ENCODE peak calls at places on chromosome 13, in four cellular contexts. X, L, V and B are unnamed samples.

GRCh38 chr13:27625839-27626238 is 4.1 kb downstream of the POLR1D start:
- DNase-seq in X (no peak), L (no peak), V (no peak), B (no peak)

GRCh38 chr13:32415019-32415418 is 12.9 kb downstream of the N4BP2L1 start:
- DNase-seq in X (no peak), L (no peak), V (no peak), B (peak)

GRCh38 chr13:48043789-48044503 is 6.4 kb downstream of the NUDT15 start:
- DNase-seq in X (peak), L (no peak), V (peak), B (no peak)

GRCh38 chr13:111406636-111407035 is 86.2 kb downstream of the TEX29 start:
- DNase-seq in X (no peak), L (no peak), V (no peak), B (no peak)

GRCh38 chr13:35617420-35617819 is 140.9 kb upstream of the MAB21L1 start:
- DNase-seq in X (no peak), L (no peak), V (no peak), B (no peak)

GRCh38 chr13:30790592-30790991 is 55.2 kb downstream of the ALOX5AP start:
- DNase-seq in X (no peak), L (no peak), V (no peak), B (no peak)

GRCh38 chr13:47033216-47033615 is 136.4 kb upstream of the HTR2A start:
- DNase-seq in X (no peak), L (no peak), V (peak), B (no peak)

GRCh38 chr13:46288570-46289259 is 77.0 kb downstream of the LRRC63 start:
- DNase-seq in X (no peak), L (no peak), V (peak), B (peak)

GRCh38 chr13:37960427-37960826 is 90.9 kb upstream of the TRPC4 start:
- DNase-seq in X (no peak), L (no peak), V (no peak), B (no peak)

GRCh38 chr13:23254506-23254905 is 73.7 kb downstream of the SGCG start:
- DNase-seq in X (no peak), L (no peak), V (no peak), B (no peak)

GRCh38 chr13:75705395-75705794 is 69.3 kb downstream of the LMO7 start:
- DNase-seq in X (no peak), L (no peak), V (peak), B (no peak)

GRCh38 chr13:108427355-108427754 is 157.8 kb downstream of the TNFSF13B start:
- DNase-seq in X (no peak), L (no peak), V (no peak), B (no peak)

GRCh38 chr13:109790071-109790470 is 3.7 kb upstream of the IRS2 start:
- DNase-seq in X (no peak), L (no peak), V (peak), B (no peak)

GRCh38 chr13:109788372-109789195 is 2.2 kb upstream of the IRS2 start:
- DNase-seq in X (no peak), L (no peak), V (no peak), B (no peak)

GRCh38 chr13:109789262-109789661 is 2.9 kb upstream of the IRS2 start:
- DNase-seq in X (no peak), L (peak), V (no peak), B (no peak)

GRCh38 chr13:109792416-109793090 is 6.2 kb upstream of the IRS2 start:
- DNase-seq in X (no peak), L (no peak), V (no peak), B (no peak)

GRCh38 chr13:109790951-109791605 is 4.7 kb upstream of the IRS2 start:
- DNase-seq in X (no peak), L (peak), V (peak), B (no peak)
- TF ChIP-seq CTCF in X (peak), L (peak), V (peak), B (no peak)

GRCh38 chr13:94112227-94112626 is 367.3 kb downstream of the DCT start:
- DNase-seq in X (peak), L (peak), V (peak), B (no peak)

GRCh38 chr13:94110011-94110410 is 369.5 kb downstream of the DCT start:
- DNase-seq in X (no peak), L (no peak), V (peak), B (no peak)

GRCh38 chr13:94115054-94115453 is 364.4 kb downstream of the DCT start:
- DNase-seq in X (no peak), L (no peak), V (no peak), B (no peak)

GRCh38 chr13:94114166-94114565 is 365.3 kb downstream of the DCT start:
- DNase-seq in X (no peak), L (no peak), V (no peak), B (no peak)

DNA sequence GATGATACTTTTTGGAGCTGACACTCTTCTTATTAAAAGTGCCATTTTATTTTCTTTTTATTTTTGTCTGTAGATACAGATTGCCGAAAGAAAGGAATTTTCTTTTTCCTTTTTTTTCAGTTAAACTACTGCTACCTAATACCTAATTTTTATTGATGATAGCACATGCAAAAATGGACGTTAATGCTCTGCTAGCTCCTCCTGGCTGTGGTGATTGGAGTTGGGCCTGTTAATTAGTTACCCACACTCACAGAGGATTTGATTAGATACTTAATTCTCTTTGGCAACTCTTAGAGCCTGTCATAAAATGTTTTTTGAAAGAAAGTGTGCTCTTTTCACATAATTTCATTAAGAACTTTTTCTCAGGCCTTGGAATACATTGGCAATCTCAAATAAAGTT is 366.8 kb downstream of the DCT start:
- DNase-seq in X (no peak), L (no peak), V (no peak), B (no peak)
- TF ChIP-seq CTCF in X (peak), L (no peak), V (no peak), B (no peak)

GRCh38 chr13:71811344-71811743 is 55.7 kb downstream of the DACH1 start:
- DNase-seq in X (no peak), L (no peak), V (no peak), B (no peak)
- TF ChIP-seq CTCF in X (no peak), L (no peak), V (no peak), B (no peak)

GRCh38 chr13:42039457-42039945 is 8.9 kb upstream of the DGKH start:
- DNase-seq in X (no peak), L (no peak), V (no peak), B (peak)
- TF ChIP-seq CTCF in X (no peak), L (no peak), V (no peak), B (no peak)

DNA sequence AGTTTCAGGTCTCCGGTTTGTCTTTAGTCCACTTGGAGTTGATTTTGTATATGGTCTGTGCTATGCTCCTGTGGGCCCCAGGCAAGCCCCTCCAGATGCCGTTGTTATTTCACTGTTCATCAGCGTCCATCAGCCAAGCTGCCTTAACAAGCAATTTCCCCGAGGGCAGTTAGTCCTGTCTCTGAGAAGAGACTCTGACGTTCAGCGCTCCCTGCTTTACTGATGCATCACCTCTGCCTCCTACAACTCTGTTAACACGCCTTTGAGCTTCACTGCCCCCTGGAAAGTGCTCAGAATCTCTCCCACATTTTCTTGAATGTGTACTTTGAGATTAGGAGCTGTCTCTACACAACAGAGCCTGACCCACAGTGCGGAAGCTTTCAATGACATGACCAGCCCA is 41.8 kb upstream of the UBAC2 start:
- DNase-seq in X (no peak), L (no peak), V (no peak), B (no peak)
- TF ChIP-seq CTCF in X (no peak), L (no peak), V (no peak), B (no peak)

DNA sequence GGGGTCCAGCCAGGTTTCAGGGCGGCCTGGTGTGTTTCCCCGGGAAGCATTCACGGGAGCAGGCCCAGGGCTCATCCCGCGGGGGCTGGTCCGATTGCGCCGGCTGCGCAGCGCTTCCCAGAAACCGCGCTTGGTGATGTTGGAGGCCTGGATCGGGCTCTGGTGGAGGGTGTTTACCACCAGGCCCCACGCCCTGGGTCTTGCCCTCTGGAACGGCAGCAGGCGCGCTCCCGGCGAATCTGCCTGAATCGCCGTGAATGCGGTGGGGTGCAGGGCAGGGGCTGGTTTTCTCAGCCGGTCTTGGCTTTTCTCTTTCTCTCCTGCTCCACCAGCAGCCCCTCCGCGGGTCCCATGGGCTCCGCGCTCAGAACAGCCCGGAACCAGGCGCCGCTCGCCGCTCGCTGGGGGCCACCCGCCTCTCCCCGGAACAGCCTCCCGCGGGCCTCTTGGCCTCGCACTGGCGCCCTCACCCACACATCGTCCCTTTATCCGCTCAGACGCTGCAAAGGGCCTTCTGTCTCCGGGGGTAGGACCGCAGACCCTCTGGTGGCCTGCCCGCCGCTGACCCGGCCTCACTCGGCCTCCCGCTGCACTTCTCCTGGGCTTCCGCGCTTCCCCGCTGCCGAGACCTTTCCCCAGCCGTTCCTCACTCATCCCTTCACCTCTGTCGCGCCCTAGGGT is 69.4 kb upstream of the GJB6 start:
- DNase-seq in X (no peak), L (no peak), V (no peak), B (no peak)
- TF ChIP-seq CTCF in X (no peak), L (no peak), V (no peak), B (no peak)

DNA sequence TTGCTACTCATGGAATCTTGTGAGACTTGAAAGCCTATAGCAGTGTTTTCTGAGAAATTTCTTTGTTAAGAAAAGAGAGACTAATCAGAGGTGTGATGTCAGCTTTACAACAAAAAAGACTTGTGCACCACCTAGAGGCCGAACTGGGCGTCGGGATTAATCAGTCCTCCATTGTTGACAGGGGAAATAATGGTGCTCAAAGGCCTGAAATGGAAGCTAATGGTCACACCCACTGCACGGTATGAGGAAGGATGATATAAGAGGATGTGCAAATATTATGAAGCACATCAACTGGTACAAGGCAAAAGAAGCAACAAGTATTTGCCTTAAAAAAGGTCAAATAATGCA is 480.2 kb upstream of the MIR17HG start:
- DNase-seq in X (peak), L (peak), V (peak), B (peak)
- TF ChIP-seq CTCF in X (peak), L (peak), V (peak), B (no peak)